ENCODE peak calls at places on chromosomes 12 and 14, in five cellular contexts. One of them, this sample, is unnamed.

GRCh38 chr12:97404549-97404948 is 58.1 kb upstream of the RMST start:
- DNase-seq in stimulated activated CD4-positive, alpha-beta T cell treated with anti-CD3 and anti-CD28 coated beads, Interleukin-1b, Interleukin-23, amount 100 ng/mL, for 1 hour: no peak
- DNase-seq in AG08396: peak
- DNase-seq in GM03348: peak
- DNase-seq in nephron progenitor cell: peak
- DNase-seq in this sample: no peak

GRCh38 chr14:90368946-90369721 is 27.7 kb upstream of the CALM1 start:
- DNase-seq in nephron progenitor cell: no peak
- DNase-seq in GM03348: no peak
- DNase-seq in stimulated activated CD4-positive, alpha-beta T cell treated with anti-CD3 and anti-CD28 coated beads, Interleukin-1b, Interleukin-23, amount 100 ng/mL, for 1 hour: no peak
- DNase-seq in AG08396: no peak
- DNase-seq in this sample: no peak

GRCh38 chr12:50985322-50985721 is 33.0 kb downstream of the HIGD1C start:
- DNase-seq in nephron progenitor cell: no peak
- DNase-seq in GM03348: peak
- DNase-seq in stimulated activated CD4-positive, alpha-beta T cell treated with anti-CD3 and anti-CD28 coated beads, Interleukin-1b, Interleukin-23, amount 100 ng/mL, for 1 hour: no peak
- DNase-seq in AG08396: peak
- DNase-seq in this sample: peak

GRCh38 chr12:65343801-65344200 is 65.3 kb downstream of the MSRB3 start:
- DNase-seq in nephron progenitor cell: no peak
- DNase-seq in stimulated activated CD4-positive, alpha-beta T cell treated with anti-CD3 and anti-CD28 coated beads, Interleukin-1b, Interleukin-23, amount 100 ng/mL, for 1 hour: no peak
- DNase-seq in AG08396: no peak
- DNase-seq in GM03348: no peak
- DNase-seq in this sample: no peak

GRCh38 chr12:103482365-103482764 is 13.4 kb downstream of the C12orf42 start:
- DNase-seq in GM03348: no peak
- DNase-seq in nephron progenitor cell: no peak
- DNase-seq in AG08396: no peak
- DNase-seq in stimulated activated CD4-positive, alpha-beta T cell treated with anti-CD3 and anti-CD28 coated beads, Interleukin-1b, Interleukin-23, amount 100 ng/mL, for 1 hour: no peak
- DNase-seq in this sample: no peak

GRCh38 chr12:1350934-1351240 is 243.5 kb downstream of the FBXL14 start:
- DNase-seq in GM03348: no peak
- DNase-seq in nephron progenitor cell: no peak
- DNase-seq in AG08396: no peak
- DNase-seq in stimulated activated CD4-positive, alpha-beta T cell treated with anti-CD3 and anti-CD28 coated beads, Interleukin-1b, Interleukin-23, amount 100 ng/mL, for 1 hour: no peak
- DNase-seq in this sample: no peak

GRCh38 chr12:67747869-67748760 is 99.6 kb downstream of the DYRK2 start:
- DNase-seq in nephron progenitor cell: no peak
- DNase-seq in stimulated activated CD4-positive, alpha-beta T cell treated with anti-CD3 and anti-CD28 coated beads, Interleukin-1b, Interleukin-23, amount 100 ng/mL, for 1 hour: no peak
- DNase-seq in GM03348: peak
- DNase-seq in AG08396: peak
- DNase-seq in this sample: no peak

GRCh38 chr12:19485240-19485639 is 45.9 kb downstream of the AEBP2 start:
- DNase-seq in GM03348: no peak
- DNase-seq in nephron progenitor cell: no peak
- DNase-seq in stimulated activated CD4-positive, alpha-beta T cell treated with anti-CD3 and anti-CD28 coated beads, Interleukin-1b, Interleukin-23, amount 100 ng/mL, for 1 hour: no peak
- DNase-seq in AG08396: no peak
- DNase-seq in this sample: no peak

GRCh38 chr12:47975816-47976215 is 12.4 kb downstream of the TMEM106C start:
- DNase-seq in stimulated activated CD4-positive, alpha-beta T cell treated with anti-CD3 and anti-CD28 coated beads, Interleukin-1b, Interleukin-23, amount 100 ng/mL, for 1 hour: no peak
- DNase-seq in nephron progenitor cell: no peak
- DNase-seq in AG08396: no peak
- DNase-seq in GM03348: no peak
- DNase-seq in this sample: no peak

GRCh38 chr14:54652188-54652889 is 85.4 kb downstream of the SAMD4A start:
- DNase-seq in AG08396: peak
- DNase-seq in nephron progenitor cell: peak
- DNase-seq in stimulated activated CD4-positive, alpha-beta T cell treated with anti-CD3 and anti-CD28 coated beads, Interleukin-1b, Interleukin-23, amount 100 ng/mL, for 1 hour: no peak
- DNase-seq in GM03348: peak
- DNase-seq in this sample: peak

GRCh38 chr14:22143360-22143759 is 445.7 kb downstream of the DAD1 start:
- DNase-seq in nephron progenitor cell: no peak
- DNase-seq in GM03348: no peak
- DNase-seq in AG08396: no peak
- DNase-seq in stimulated activated CD4-positive, alpha-beta T cell treated with anti-CD3 and anti-CD28 coated beads, Interleukin-1b, Interleukin-23, amount 100 ng/mL, for 1 hour: no peak
- DNase-seq in this sample: no peak

GRCh38 chr12:62848418-62848817 is 86.5 kb downstream of the PPM1H start:
- DNase-seq in GM03348: peak
- DNase-seq in AG08396: peak
- DNase-seq in nephron progenitor cell: no peak
- DNase-seq in stimulated activated CD4-positive, alpha-beta T cell treated with anti-CD3 and anti-CD28 coated beads, Interleukin-1b, Interleukin-23, amount 100 ng/mL, for 1 hour: no peak
- DNase-seq in this sample: no peak

GRCh38 chr12:34591966-34592365 is 569.7 kb downstream of the ALG10 start:
- DNase-seq in AG08396: no peak
- DNase-seq in stimulated activated CD4-positive, alpha-beta T cell treated with anti-CD3 and anti-CD28 coated beads, Interleukin-1b, Interleukin-23, amount 100 ng/mL, for 1 hour: no peak
- DNase-seq in nephron progenitor cell: no peak
- DNase-seq in GM03348: no peak
- DNase-seq in this sample: no peak

GRCh38 chr12:62332598-62332997 is 72.4 kb downstream of the USP15 start:
- DNase-seq in nephron progenitor cell: no peak
- DNase-seq in GM03348: peak
- DNase-seq in stimulated activated CD4-positive, alpha-beta T cell treated with anti-CD3 and anti-CD28 coated beads, Interleukin-1b, Interleukin-23, amount 100 ng/mL, for 1 hour: no peak
- DNase-seq in AG08396: peak
- DNase-seq in this sample: no peak

GRCh38 chr14:89858084-89858483 is 96.4 kb downstream of the EFCAB11 start:
- DNase-seq in stimulated activated CD4-positive, alpha-beta T cell treated with anti-CD3 and anti-CD28 coated beads, Interleukin-1b, Interleukin-23, amount 100 ng/mL, for 1 hour: no peak
- DNase-seq in nephron progenitor cell: no peak
- DNase-seq in AG08396: no peak
- DNase-seq in GM03348: no peak
- DNase-seq in this sample: no peak

GRCh38 chr12:40692617-40693502 is 621 bp downstream of the CNTN1 start:
- DNase-seq in stimulated activated CD4-positive, alpha-beta T cell treated with anti-CD3 and anti-CD28 coated beads, Interleukin-1b, Interleukin-23, amount 100 ng/mL, for 1 hour: no peak
- DNase-seq in AG08396: peak
- DNase-seq in nephron progenitor cell: peak
- DNase-seq in GM03348: peak
- DNase-seq in this sample: no peak

GRCh38 chr12:110641512-110641911 is 27.6 kb downstream of the TCTN1 start:
- DNase-seq in stimulated activated CD4-positive, alpha-beta T cell treated with anti-CD3 and anti-CD28 coated beads, Interleukin-1b, Interleukin-23, amount 100 ng/mL, for 1 hour: no peak
- DNase-seq in AG08396: no peak
- DNase-seq in nephron progenitor cell: peak
- DNase-seq in GM03348: peak
- DNase-seq in this sample: no peak

GRCh38 chr14:50762001-50762930 is 68.7 kb downstream of the NIN start:
- DNase-seq in stimulated activated CD4-positive, alpha-beta T cell treated with anti-CD3 and anti-CD28 coated beads, Interleukin-1b, Interleukin-23, amount 100 ng/mL, for 1 hour: no peak
- DNase-seq in GM03348: peak
- DNase-seq in AG08396: peak
- DNase-seq in nephron progenitor cell: no peak
- DNase-seq in this sample: no peak

GRCh38 chr14:65074449-65075155 is 27.7 kb downstream of the MAX start:
- DNase-seq in GM03348: no peak
- DNase-seq in AG08396: no peak
- DNase-seq in stimulated activated CD4-positive, alpha-beta T cell treated with anti-CD3 and anti-CD28 coated beads, Interleukin-1b, Interleukin-23, amount 100 ng/mL, for 1 hour: no peak
- DNase-seq in nephron progenitor cell: no peak
- DNase-seq in this sample: no peak

GRCh38 chr14:100851946-100852620 is 26.2 kb downstream of the MEG3 start:
- DNase-seq in AG08396: no peak
- DNase-seq in GM03348: no peak
- DNase-seq in nephron progenitor cell: no peak
- DNase-seq in stimulated activated CD4-positive, alpha-beta T cell treated with anti-CD3 and anti-CD28 coated beads, Interleukin-1b, Interleukin-23, amount 100 ng/mL, for 1 hour: no peak
- DNase-seq in this sample: no peak

GRCh38 chr14:69055125-69055524 is 76.0 kb upstream of the ACTN1 start:
- DNase-seq in nephron progenitor cell: no peak
- DNase-seq in AG08396: no peak
- DNase-seq in stimulated activated CD4-positive, alpha-beta T cell treated with anti-CD3 and anti-CD28 coated beads, Interleukin-1b, Interleukin-23, amount 100 ng/mL, for 1 hour: no peak
- DNase-seq in GM03348: no peak
- DNase-seq in this sample: no peak

GRCh38 chr12:108884116-108885012 is 4.5 kb downstream of the DAO start:
- DNase-seq in GM03348: peak
- DNase-seq in stimulated activated CD4-positive, alpha-beta T cell treated with anti-CD3 and anti-CD28 coated beads, Interleukin-1b, Interleukin-23, amount 100 ng/mL, for 1 hour: peak
- DNase-seq in nephron progenitor cell: peak
- DNase-seq in AG08396: peak
- DNase-seq in this sample: no peak

GRCh38 chr12:119153477-119154434 is 25.0 kb upstream of the HSPB8 start:
- DNase-seq in GM03348: peak
- DNase-seq in stimulated activated CD4-positive, alpha-beta T cell treated with anti-CD3 and anti-CD28 coated beads, Interleukin-1b, Interleukin-23, amount 100 ng/mL, for 1 hour: no peak
- DNase-seq in nephron progenitor cell: peak
- DNase-seq in AG08396: peak
- DNase-seq in this sample: no peak

GRCh38 chr12:19572920-19573558 is 133.7 kb downstream of the AEBP2 start:
- DNase-seq in GM03348: peak
- DNase-seq in stimulated activated CD4-positive, alpha-beta T cell treated with anti-CD3 and anti-CD28 coated beads, Interleukin-1b, Interleukin-23, amount 100 ng/mL, for 1 hour: no peak
- DNase-seq in AG08396: peak
- DNase-seq in nephron progenitor cell: peak
- DNase-seq in this sample: no peak

GRCh38 chr12:28870839-28871440 is 278.1 kb upstream of the FAR2 start:
- DNase-seq in nephron progenitor cell: no peak
- DNase-seq in AG08396: no peak
- DNase-seq in GM03348: no peak
- DNase-seq in stimulated activated CD4-positive, alpha-beta T cell treated with anti-CD3 and anti-CD28 coated beads, Interleukin-1b, Interleukin-23, amount 100 ng/mL, for 1 hour: no peak
- DNase-seq in this sample: no peak

GRCh38 chr12:68199127-68199526 is 26.5 kb downstream of the IL26 start:
- DNase-seq in stimulated activated CD4-positive, alpha-beta T cell treated with anti-CD3 and anti-CD28 coated beads, Interleukin-1b, Interleukin-23, amount 100 ng/mL, for 1 hour: no peak
- DNase-seq in AG08396: no peak
- DNase-seq in nephron progenitor cell: no peak
- DNase-seq in GM03348: no peak
- DNase-seq in this sample: no peak

GRCh38 chr12:117228239-117228638 is 38.0 kb upstream of the FBXO21 start:
- DNase-seq in stimulated activated CD4-positive, alpha-beta T cell treated with anti-CD3 and anti-CD28 coated beads, Interleukin-1b, Interleukin-23, amount 100 ng/mL, for 1 hour: no peak
- DNase-seq in GM03348: no peak
- DNase-seq in nephron progenitor cell: no peak
- DNase-seq in AG08396: no peak
- DNase-seq in this sample: no peak

GRCh38 chr12:117882181-117882580 is 86.6 kb downstream of the KSR2 start:
- DNase-seq in AG08396: no peak
- DNase-seq in stimulated activated CD4-positive, alpha-beta T cell treated with anti-CD3 and anti-CD28 coated beads, Interleukin-1b, Interleukin-23, amount 100 ng/mL, for 1 hour: no peak
- DNase-seq in nephron progenitor cell: no peak
- DNase-seq in GM03348: no peak
- DNase-seq in this sample: no peak

GRCh38 chr12:112035219-112035765 is 22.1 kb downstream of the ERP29 start:
- DNase-seq in AG08396: no peak
- DNase-seq in nephron progenitor cell: no peak
- DNase-seq in stimulated activated CD4-positive, alpha-beta T cell treated with anti-CD3 and anti-CD28 coated beads, Interleukin-1b, Interleukin-23, amount 100 ng/mL, for 1 hour: no peak
- DNase-seq in GM03348: no peak
- DNase-seq in this sample: no peak

GRCh38 chr12:53984901-53985357 is at the start of gene HOXC10:
- DNase-seq in nephron progenitor cell: peak
- DNase-seq in GM03348: peak
- DNase-seq in AG08396: peak
- DNase-seq in stimulated activated CD4-positive, alpha-beta T cell treated with anti-CD3 and anti-CD28 coated beads, Interleukin-1b, Interleukin-23, amount 100 ng/mL, for 1 hour: peak
- DNase-seq in this sample: peak

GRCh38 chr12:124747426-124748161 is 116.1 kb downstream of the SCARB1 start:
- DNase-seq in nephron progenitor cell: no peak
- DNase-seq in stimulated activated CD4-positive, alpha-beta T cell treated with anti-CD3 and anti-CD28 coated beads, Interleukin-1b, Interleukin-23, amount 100 ng/mL, for 1 hour: no peak
- DNase-seq in GM03348: peak
- DNase-seq in AG08396: peak
- DNase-seq in this sample: no peak

GRCh38 chr12:78470354-78471195 is 394.0 kb upstream of the SYT1 start:
- DNase-seq in AG08396: peak
- DNase-seq in stimulated activated CD4-positive, alpha-beta T cell treated with anti-CD3 and anti-CD28 coated beads, Interleukin-1b, Interleukin-23, amount 100 ng/mL, for 1 hour: no peak
- DNase-seq in GM03348: peak
- DNase-seq in nephron progenitor cell: peak
- DNase-seq in this sample: no peak

GRCh38 chr14:96484391-96484790 is 17.8 kb upstream of the PAPOLA start:
- DNase-seq in GM03348: no peak
- DNase-seq in stimulated activated CD4-positive, alpha-beta T cell treated with anti-CD3 and anti-CD28 coated beads, Interleukin-1b, Interleukin-23, amount 100 ng/mL, for 1 hour: no peak
- DNase-seq in nephron progenitor cell: no peak
- DNase-seq in AG08396: no peak
- DNase-seq in this sample: no peak

This sample was measured in ascending aorta.